ENCODE peak calls at places on chromosome 16, in nine cellular contexts. S is breast epithelium; D is stimulated activated CD4-positive, alpha-beta T cell treated with anti-CD3 and anti-CD28 coated beads, Interleukin-2, amount 100 ng/mL, for 24 hours; G is smooth muscle cell of the brain vasculature; L is mesenteric fat pad; X is cerebellar cortex; E is activated CD4-positive, alpha-beta T cell treated with anti-CD3 and anti-CD28 coated beads, Interleukin-2, amount 10 ng/mL, durations not matched to agents 7 days and 5 days; C is NCI-H187; T is A549. J is an unnamed sample.

GRCh38 chr16:90019543-90020259 is 445 bp upstream of the DBNDD1 start:
- DNase-seq in S (no peak), D (peak; percentile 60), G (no peak), L (no peak), X (no peak), E (peak; percentile 26), C (peak; percentile 20), T (peak; percentile 58), J (peak; percentile 28)

GRCh38 chr16:22425036-22425801 is 50.8 kb upstream of the CDR2 start:
- DNase-seq in S (peak; percentile 56), D (no peak), G (no peak), L (peak; percentile 88), X (no peak), E (no peak), C (no peak), T (no peak), J (no peak)

GRCh38 chr16:1979271-1980025 is 1.8 kb downstream of the NOXO1 start:
- DNase-seq in S (peak; percentile 84), D (peak; percentile 63), G (no peak), L (no peak), X (peak; percentile 60), E (no peak), C (peak; percentile 58), T (no peak), J (peak; percentile 37)

GRCh38 chr16:81889896-81890634 is 111.0 kb downstream of the PLCG2 start:
- DNase-seq in S (no peak), D (peak; percentile 49), G (peak; percentile 21), L (no peak), X (peak; percentile 55), E (peak; percentile 73), C (no peak), T (peak; percentile 74), J (peak; percentile 14)

GRCh38 chr16:58329147-58329546 is 34.3 kb upstream of the PRSS54 start:
- DNase-seq in S (no peak), D (no peak), G (no peak), L (no peak), X (no peak), E (no peak), C (no peak), T (no peak), J (no peak)

GRCh38 chr16:69476920-69477418 is 52.5 kb downstream of the CYB5B start:
- DNase-seq in S (no peak), D (no peak), G (peak; percentile 43), L (no peak), X (peak; percentile 11), E (no peak), C (no peak), T (peak; percentile 64), J (no peak)

GRCh38 chr16:88534731-88535141 is 35.5 kb upstream of the ZC3H18 start:
- DNase-seq in S (no peak), D (peak; percentile 55), G (no peak), L (no peak), X (no peak), E (peak; percentile 28), C (no peak), T (peak; percentile 71), J (no peak)

GRCh38 chr16:20735504-20735903 is 6.1 kb downstream of the THUMPD1 start:
- DNase-seq in S (no peak), D (no peak), G (no peak), L (no peak), X (no peak), E (no peak), C (no peak), T (no peak), J (no peak)

GRCh38 chr16:77850637-77851330 is 62.4 kb downstream of the VAT1L start:
- DNase-seq in S (no peak), D (no peak), G (no peak), L (no peak), X (peak; percentile 63), E (no peak), C (no peak), T (no peak), J (no peak)

GRCh38 chr16:61887903-61888302 is 148.3 kb downstream of the CDH8 start:
- DNase-seq in S (no peak), D (no peak), G (no peak), L (no peak), X (no peak), E (no peak), C (no peak), T (no peak), J (no peak)

GRCh38 chr16:4316103-4316731 is 350 bp downstream of the GLIS2 start:
- DNase-seq in S (no peak), D (no peak), G (no peak), L (no peak), X (no peak), E (no peak), C (no peak), T (no peak), J (no peak)

GRCh38 chr16:24858219-24859041 is 12.7 kb downstream of the SLC5A11 start:
- DNase-seq in S (peak; percentile 59), D (peak; percentile 66), G (peak; percentile 21), L (peak; percentile 86), X (peak; percentile 15), E (peak; percentile 66), C (no peak), T (peak; percentile 62), J (peak; percentile 5)

GRCh38 chr16:18933501-18933900 is 7.3 kb upstream of the SMG1 start:
- DNase-seq in S (no peak), D (no peak), G (no peak), L (peak; percentile 2), X (peak; percentile 64), E (no peak), C (no peak), T (no peak), J (no peak)

J was measured in stimulated activated naive CD4-positive, alpha-beta T cell treated with Interleukin-2 at 50 U/mL for 16 hours.